ENCODE peak calls at places on chromosome 1, in five cellular contexts. Y is GM12892, R is AG04450, F is PC-3, B is epithelial cell of esophagus. W is an unnamed sample.
A peak's percentile ranks its signal among the peaks of the same experiment; 100 is the strongest.

GRCh38 chr1:173476197-173476663 is 905 bp upstream of the PRDX6 start:
- DNase-seq in F (peak; percentile 40), Y (no peak), R (no peak), B (no peak), W (no peak)

GRCh38 chr1:43453442-43454269 is at the start of gene HYI:
- DNase-seq in Y (peak; percentile 58), F (peak; percentile 89), B (peak; percentile 84), R (peak; percentile 67), W (peak; percentile 91)

GRCh38 chr1:84669831-84670230 is 20.4 kb downstream of the SSX2IP start:
- DNase-seq in Y (no peak), F (no peak), B (peak; percentile 48), R (no peak), W (no peak)

GRCh38 chr1:156499703-156500577 is 635 bp downstream of the MEF2D start:
- DNase-seq in Y (no peak), B (peak; percentile 14), R (no peak), F (no peak), W (no peak)

GRCh38 chr1:154787171-154787570 is 82.9 kb downstream of the KCNN3 start:
- DNase-seq in R (no peak), F (no peak), B (no peak), Y (no peak), W (no peak)

GRCh38 chr1:93219443-93219842 is 38.9 kb downstream of the CCDC18 start:
- DNase-seq in F (no peak), Y (peak; percentile 1), R (no peak), B (no peak), W (no peak)

GRCh38 chr1:19208710-19209438 is 1.2 kb downstream of the UBR4 start:
- DNase-seq in R (no peak), F (peak; percentile 43), B (peak; percentile 36), Y (no peak), W (peak; percentile 32)

GRCh38 chr1:177341773-177342172 is 171.0 kb downstream of the BRINP2 start:
- DNase-seq in F (no peak), B (no peak), Y (no peak), R (no peak), W (no peak)

GRCh38 chr1:159009704-159010361 is at the start of gene IFI16:
- DNase-seq in F (peak; percentile 48), B (peak; percentile 96), R (peak; percentile 83), Y (peak; percentile 15), W (peak; percentile 88)

GRCh38 chr1:169312084-169312954 is 55.3 kb downstream of the NME7 start:
- DNase-seq in B (peak; percentile 94), F (peak; percentile 97), Y (no peak), R (peak; percentile 77), W (peak; percentile 82)

GRCh38 chr1:244388961-244389360 is 62.7 kb downstream of the ADSS2 start:
- DNase-seq in Y (no peak), B (no peak), R (peak; percentile 8), F (no peak), W (no peak)

GRCh38 chr1:119829636-119830035 is 18.4 kb upstream of the REG4 start:
- DNase-seq in F (no peak), Y (no peak), B (no peak), R (no peak), W (no peak)

GRCh38 chr1:229003233-229004031 is 267.5 kb upstream of the RAB4A start:
- DNase-seq in F (no peak), Y (no peak), B (no peak), R (no peak), W (no peak)

GRCh38 chr1:185297986-185298385 is 19.1 kb downstream of the IVNS1ABP start:
- DNase-seq in B (no peak), Y (no peak), F (no peak), R (no peak), W (peak; percentile 22)

W was measured in AG20443.